ENCODE peak calls at places on chromosomes 6 and 20, in six cellular contexts. S is HCT116, B is GM23248, G is neural progenitor cell, C is SK-N-SH, F is MM.1S. A is an unnamed sample.

GRCh38 chr6:10962673-10963072 is 75.8 kb downstream of the SYCP2L start:
- DNase-seq in S (no peak), B (peak), G (no peak), C (peak), F (peak), A (peak)

GRCh38 chr6:107075951-107076381 is 39.3 kb downstream of the BEND3 start:
- DNase-seq in S (no peak), B (peak), G (no peak), C (no peak), F (no peak), A (peak)

GRCh38 chr6:45563092-45563491 is 185.4 kb upstream of the SUPT3H start:
- DNase-seq in S (no peak), B (no peak), G (no peak), C (no peak), F (no peak), A (no peak)

GRCh38 chr20:51093240-51093763 is 70.4 kb upstream of the KCNG1 start:
- DNase-seq in S (no peak), B (no peak), G (no peak), C (no peak), F (no peak), A (peak)

GRCh38 chr6:114713690-114714089 is 370.9 kb upstream of the HS3ST5 start:
- DNase-seq in S (no peak), B (no peak), G (no peak), C (no peak), F (no peak), A (no peak)

GRCh38 chr6:42818878-42819277 is 37.0 kb downstream of the BICRAL start:
- DNase-seq in S (no peak), B (no peak), G (no peak), C (no peak), F (no peak), A (no peak)

GRCh38 chr6:17149581-17149980 is 47.7 kb downstream of the STMND1 start:
- DNase-seq in S (no peak), B (no peak), G (no peak), C (no peak), F (no peak), A (no peak)

GRCh38 chr20:16476032-16476431 is 97.2 kb downstream of the KIF16B start:
- DNase-seq in S (peak), B (peak), G (peak), C (peak), F (peak), A (peak)

GRCh38 chr6:158059108-158059507 is 77.4 kb downstream of the SYNJ2 start:
- DNase-seq in S (no peak), B (no peak), G (no peak), C (no peak), F (no peak), A (no peak)

DNA sequence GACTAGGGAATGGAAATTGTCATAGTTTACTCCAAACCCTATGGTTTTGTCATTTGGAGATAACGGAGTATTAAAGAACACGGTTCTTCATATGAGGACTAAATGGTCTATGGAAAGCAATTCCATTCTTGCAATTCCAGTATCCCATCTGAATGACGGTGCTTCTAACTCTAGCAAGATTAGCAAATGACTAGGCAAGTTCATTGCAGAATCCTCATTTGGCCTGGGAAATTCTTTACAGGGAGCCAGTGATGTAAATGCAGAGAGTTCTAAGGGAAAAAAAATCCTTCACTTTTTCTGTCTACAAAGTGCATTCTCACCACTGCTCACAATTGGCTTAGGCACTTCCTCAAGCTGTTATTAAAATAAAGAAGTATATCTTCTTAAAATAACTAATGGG is 111.5 kb downstream of the MOXD1 start:
- DNase-seq in S (no peak), B (peak), G (no peak), C (no peak), F (no peak), A (no peak)
- H3K27ac ChIP-seq in S (no peak), B (no peak), G (no peak), C (no peak), F (no peak), A (no peak)

GRCh38 chr6:29500594-29500993 is 12.8 kb upstream of the MAS1L start:
- DNase-seq in S (no peak), B (no peak), G (no peak), C (no peak), F (no peak), A (no peak)

GRCh38 chr6:29504961-29505360 is 17.2 kb upstream of the MAS1L start:
- DNase-seq in S (no peak), B (no peak), G (no peak), C (no peak), F (no peak), A (no peak)

GRCh38 chr6:29501106-29501505 is 13.3 kb upstream of the MAS1L start:
- DNase-seq in S (no peak), B (no peak), G (no peak), C (no peak), F (no peak), A (no peak)

GRCh38 chr6:29502181-29502580 is 14.4 kb upstream of the MAS1L start:
- DNase-seq in S (no peak), B (no peak), G (no peak), C (no peak), F (no peak), A (no peak)

GRCh38 chr6:29502597-29502996 is 14.8 kb upstream of the MAS1L start:
- DNase-seq in S (no peak), B (peak), G (no peak), C (no peak), F (no peak), A (no peak)
- TF ChIP-seq EZH2phosphoT487 in S (no peak), B (no peak), G (no peak), C (no peak), F (no peak), A (no peak)

GRCh38 chr20:46221271-46221670 is 87.0 kb downstream of the CDH22 start:
- DNase-seq in S (no peak), B (no peak), G (peak), C (no peak), F (no peak), A (no peak)

GRCh38 chr20:46219190-46219589 is 89.1 kb downstream of the CDH22 start:
- DNase-seq in S (no peak), B (no peak), G (no peak), C (no peak), F (no peak), A (no peak)

GRCh38 chr20:46219920-46220319 is 88.4 kb downstream of the CDH22 start:
- DNase-seq in S (no peak), B (no peak), G (no peak), C (no peak), F (no peak), A (no peak)

GRCh38 chr20:46222521-46223007 is 85.7 kb downstream of the CDH22 start:
- DNase-seq in S (no peak), B (no peak), G (peak), C (no peak), F (no peak), A (no peak)

DNA sequence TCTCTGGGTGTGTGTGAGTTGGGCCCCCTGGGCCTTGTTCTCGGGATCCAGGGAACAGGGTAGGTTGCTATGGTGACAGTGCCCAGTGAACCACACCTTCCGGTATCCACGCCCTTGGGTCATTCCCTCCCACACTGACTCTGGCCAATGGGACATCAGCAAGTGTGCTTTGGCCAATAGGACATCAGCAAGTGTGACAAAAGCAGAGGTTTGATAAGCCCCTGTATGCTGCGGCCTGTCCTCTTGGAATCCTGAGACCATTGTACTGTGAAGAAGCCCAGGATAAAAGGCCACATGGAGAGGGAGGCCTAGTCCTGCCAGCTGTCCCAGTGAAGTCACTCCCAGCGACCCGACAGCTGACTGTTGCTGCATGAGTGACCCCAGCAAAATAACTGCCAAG is 87.5 kb downstream of the CDH22 start:
- DNase-seq in S (peak), B (no peak), G (peak), C (peak), F (no peak), A (no peak)
- H3K9ac ChIP-seq in S (no peak), B (no peak), G (no peak), C (no peak), F (no peak), A (no peak)

DNA sequence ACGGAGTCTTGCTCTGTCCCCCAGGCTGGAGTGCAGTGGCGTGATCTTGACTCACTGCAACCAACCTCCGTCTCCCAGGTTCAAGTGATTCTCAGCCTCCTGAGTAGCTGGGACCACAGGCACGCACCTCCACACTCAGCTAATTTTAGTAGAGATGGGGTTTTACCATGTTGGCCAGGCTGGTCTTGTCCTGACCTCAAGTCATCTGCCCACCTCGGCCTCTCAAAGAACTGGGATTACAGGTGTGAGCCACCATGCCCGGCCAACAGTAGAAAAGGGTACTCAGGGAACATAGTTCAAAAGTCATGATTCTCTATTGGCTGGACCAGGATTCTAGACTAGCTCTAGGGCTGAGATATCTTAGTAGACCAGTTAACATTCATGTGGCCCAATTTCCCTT is 5.6 kb downstream of the CSNK2A1 start:
- DNase-seq in S (no peak), B (no peak), G (no peak), C (no peak), F (no peak), A (no peak)
- H3K27ac ChIP-seq in S (no peak), B (no peak), G (no peak), C (no peak), F (no peak), A (no peak)

GRCh38 chr6:7975764-7976146 is 65.2 kb upstream of the TXNDC5 start:
- DNase-seq in S (no peak), B (peak), G (no peak), C (no peak), F (peak), A (no peak)
- TF ChIP-seq EZH2phosphoT487 in S (no peak), B (no peak), G (no peak), C (no peak), F (no peak), A (no peak)

GRCh38 chr6:2866183-2866846 is 24.7 kb upstream of the SERPINB1 start:
- DNase-seq in S (no peak), B (no peak), G (no peak), C (no peak), F (no peak), A (no peak)

GRCh38 chr6:2868637-2869379 is 27.1 kb upstream of the SERPINB1 start:
- DNase-seq in S (no peak), B (no peak), G (no peak), C (no peak), F (no peak), A (no peak)

GRCh38 chr6:2863901-2864300 is 22.2 kb upstream of the SERPINB1 start:
- DNase-seq in S (no peak), B (no peak), G (no peak), C (no peak), F (no peak), A (no peak)

GRCh38 chr6:2862712-2863174 is 21.1 kb upstream of the SERPINB1 start:
- DNase-seq in S (no peak), B (no peak), G (no peak), C (no peak), F (peak), A (no peak)

DNA sequence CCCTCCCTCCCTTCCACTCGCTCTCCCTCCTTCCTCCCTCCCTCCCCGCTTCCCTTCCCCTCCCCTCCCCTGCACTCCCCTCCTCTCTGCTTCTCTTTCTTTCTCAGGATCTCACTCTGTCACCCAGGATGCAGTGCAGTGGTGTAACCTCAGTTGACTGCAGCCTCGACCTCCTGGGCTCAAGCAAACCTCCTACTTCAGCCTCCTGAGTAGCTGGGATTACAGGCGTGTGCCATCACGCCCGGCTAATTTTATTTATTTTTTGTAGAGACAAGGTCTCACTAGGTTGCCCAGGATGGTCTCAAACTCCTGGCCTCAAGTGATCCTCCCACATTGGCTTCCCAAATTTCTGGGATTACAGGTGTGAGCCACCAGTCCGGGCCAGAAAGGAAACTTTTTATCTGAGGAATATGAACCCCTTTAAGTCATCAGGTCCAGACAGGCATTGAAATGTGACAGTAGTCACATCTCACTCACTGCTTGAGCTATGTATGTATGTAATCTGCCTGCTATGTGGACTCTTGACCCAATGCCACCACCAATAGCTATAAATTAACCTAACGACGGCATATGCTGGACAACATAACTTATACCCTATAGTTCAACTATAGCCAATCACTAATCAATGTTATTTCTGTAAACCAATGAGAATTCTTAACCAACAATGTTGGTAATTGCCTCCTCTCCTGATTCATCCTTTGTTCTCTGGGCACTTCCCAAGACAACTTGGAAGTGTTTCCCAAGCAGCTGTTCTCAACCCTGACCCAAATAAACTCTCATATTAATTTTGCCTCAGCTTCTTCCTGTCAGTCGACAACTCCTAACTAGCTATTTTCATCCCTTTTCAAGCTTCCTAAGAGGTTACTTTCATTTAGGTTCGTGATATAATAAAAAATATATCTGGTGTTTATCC is 23.9 kb upstream of the SERPINB1 start:
- DNase-seq in S (no peak), B (peak), G (no peak), C (no peak), F (no peak), A (no peak)
- H3K9ac ChIP-seq in S (peak), B (no peak), G (no peak), C (no peak), F (no peak), A (no peak)

GRCh38 chr6:28165566-28165965 is 23.9 kb downstream of the ZKSCAN8 start:
- DNase-seq in S (no peak), B (no peak), G (no peak), C (no peak), F (no peak), A (no peak)

GRCh38 chr6:28159029-28159607 is 17.4 kb downstream of the ZKSCAN8 start:
- DNase-seq in S (no peak), B (no peak), G (no peak), C (no peak), F (no peak), A (no peak)

GRCh38 chr6:28160233-28160632 is 18.6 kb downstream of the ZKSCAN8 start:
- DNase-seq in S (no peak), B (no peak), G (no peak), C (no peak), F (no peak), A (no peak)

GRCh38 chr6:28158318-28158717 is 16.6 kb downstream of the ZKSCAN8 start:
- DNase-seq in S (no peak), B (no peak), G (no peak), C (no peak), F (no peak), A (no peak)

GRCh38 chr6:28161410-28162079 is 19.9 kb downstream of the ZKSCAN8 start:
- DNase-seq in S (no peak), B (peak), G (peak), C (peak), F (peak), A (no peak)
- H3K27ac ChIP-seq in S (no peak), B (no peak), G (no peak), C (peak), F (peak), A (no peak)

DNA sequence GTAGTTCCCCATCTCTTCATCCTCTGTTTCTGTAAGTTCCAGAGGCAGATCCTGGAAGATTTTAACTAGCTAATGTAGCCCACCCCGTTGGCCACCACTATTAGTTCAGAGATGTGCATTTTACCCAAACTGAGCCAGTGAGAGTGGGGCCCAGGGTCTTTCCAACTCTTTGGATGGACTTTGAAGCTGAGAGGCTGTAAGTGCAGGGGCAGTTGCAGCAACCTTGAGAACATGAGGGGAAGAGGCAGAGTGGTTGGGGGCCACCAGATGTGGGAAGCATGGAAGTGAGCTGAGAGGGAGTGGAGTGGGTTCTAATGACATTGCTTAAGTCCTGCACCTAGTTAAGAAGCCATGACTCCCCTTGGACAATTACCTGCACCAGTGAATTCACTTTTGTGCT is 72.2 kb downstream of the CDH26 start:
- DNase-seq in S (no peak), B (no peak), G (no peak), C (no peak), F (no peak), A (no peak)
- TF ChIP-seq EZH2phosphoT487 in S (no peak), B (no peak), G (no peak), C (no peak), F (no peak), A (no peak)

DNA sequence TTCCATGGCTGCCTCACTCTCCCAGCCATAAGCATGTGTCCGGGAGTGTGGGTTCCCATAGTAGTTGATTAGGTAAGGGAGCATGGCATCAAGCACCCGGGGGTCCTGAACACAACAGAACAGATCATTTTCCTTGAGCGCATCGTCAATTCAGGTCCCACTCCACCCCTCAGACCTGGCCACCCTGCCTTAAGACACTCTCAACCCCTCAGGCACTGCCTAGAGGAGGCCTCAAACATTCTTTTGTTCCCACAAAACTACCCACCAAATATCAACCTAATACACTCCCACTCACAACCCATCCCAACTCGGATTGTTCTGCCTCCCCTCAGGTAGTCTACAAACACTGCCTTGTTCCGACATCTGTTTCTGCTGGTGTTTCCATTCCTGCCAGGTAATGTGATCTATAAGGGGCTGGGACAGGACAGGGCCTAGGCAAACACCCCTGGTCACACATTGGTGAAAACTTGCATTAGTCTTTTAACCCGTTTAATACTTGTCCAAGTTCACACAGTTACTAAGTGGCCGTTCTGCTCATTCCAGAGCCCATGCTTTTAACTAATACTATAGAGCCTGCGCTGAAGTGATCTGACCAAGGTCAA is 1.4 kb downstream of the NFS1 start:
- DNase-seq in S (no peak), B (no peak), G (no peak), C (no peak), F (no peak), A (no peak)
- H3K9ac ChIP-seq in S (peak), B (peak), G (no peak), C (peak), F (peak), A (peak)